ENCODE peak calls at places on chromosomes 4 and X, in eight cellular contexts. Y is non-pigmented ciliary epithelial cell, K is amniotic stem cell, S is mucosa of descending colon, C is cardiac muscle cell, Z is HTR-8/SVneo, N is M059J, V is psoas muscle. L is an unnamed sample.

GRCh38 chr4:6945052-6945409 is 35.4 kb downstream of the TBC1D14 start:
- DNase-seq in V (no peak), S (no peak), C (no peak), N (no peak), Y (no peak), Z (no peak), K (no peak), L (no peak)

GRCh38 chr4:6902318-6903042 is 7.1 kb upstream of the TBC1D14 start:
- DNase-seq in N (no peak), Z (no peak), S (no peak), V (no peak), Y (no peak), K (no peak), C (peak; percentile 58), L (no peak)

GRCh38 chr4:6178757-6179156 is 21.6 kb downstream of the JAKMIP1 start:
- DNase-seq in S (no peak), K (no peak), Z (no peak), Y (no peak), V (no peak), C (no peak), N (no peak), L (no peak)

GRCh38 chr4:89599026-89599425 is 237.9 kb downstream of the SNCA start:
- DNase-seq in N (no peak), K (no peak), S (no peak), V (no peak), Y (no peak), Z (no peak), C (no peak), L (no peak)

GRCh38 chr4:14111730-14112171 is 484.2 kb upstream of the BOD1L1 start:
- DNase-seq in V (no peak), K (peak; percentile 60), S (no peak), C (no peak), Z (peak; percentile 22), Y (peak; percentile 17), N (peak; percentile 96), L (no peak)

GRCh38 chrX:155048997-155049619 is 21.8 kb downstream of the CMC4 start:
- DNase-seq in S (no peak), Y (no peak), N (peak; percentile 59), V (peak; percentile 49), K (peak; percentile 1), Z (peak; percentile 21), C (peak; percentile 67), L (peak; percentile 69)

GRCh38 chr4:175691791-175692190 is 120.3 kb downstream of the GPM6A start:
- DNase-seq in S (no peak), V (no peak), C (no peak), N (no peak), K (no peak), Z (no peak), Y (no peak), L (no peak)

GRCh38 chr4:150217192-150217591 is 138.9 kb downstream of the DCLK2 start:
- DNase-seq in V (no peak), N (peak; percentile 80), C (peak; percentile 28), K (peak; percentile 53), Z (no peak), Y (peak; percentile 67), S (no peak), L (no peak)

GRCh38 chr4:178745203-178745602 is 1303.0 kb upstream of the AGA start:
- DNase-seq in N (peak; percentile 25), C (no peak), Y (peak; percentile 13), Z (peak; percentile 7), K (no peak), V (no peak), S (no peak), L (no peak)